ENCODE peak calls at places on chromosomes 6 and 20, in ten cellular contexts. Z is IMR-90, W is adrenal gland, V is endothelial cell of umbilical vein, H is vagina, C is right lobe of liver, T is NB4, R is GM12878, G is suprapubic skin, X is Peyer's patch. J is an unnamed sample.

GRCh38 chr6:152112503-152113261 is 305.2 kb downstream of the ESR1 start:
- DNase-seq in Z (no peak), W (peak), V (peak), H (no peak), C (peak), T (no peak), R (no peak), G (no peak), X (no peak), J (peak)

GRCh38 chr6:39786636-39787035 is 5.5 kb upstream of the DAAM2 start:
- DNase-seq in Z (no peak), W (no peak), V (no peak), H (no peak), C (no peak), T (no peak), R (no peak), G (no peak), X (no peak), J (no peak)

GRCh38 chr6:27472617-27473400 is at the start of gene ZNF184:
- DNase-seq in Z (peak), W (peak), V (peak), H (no peak), C (peak), T (peak), R (peak), G (peak), X (peak), J (peak)

GRCh38 chr6:148364056-148364844 is 21.6 kb downstream of the SASH1 start:
- DNase-seq in Z (peak), W (peak), V (peak), H (no peak), C (no peak), T (no peak), R (no peak), G (no peak), X (no peak), J (no peak)

GRCh38 chr6:7311171-7311570 is 1.8 kb downstream of the SSR1 start:
- DNase-seq in Z (no peak), W (no peak), V (no peak), H (no peak), C (no peak), T (no peak), R (no peak), G (no peak), X (no peak), J (no peak)

GRCh38 chr20:31813611-31814010 is 5.5 kb upstream of the MYLK2 start:
- DNase-seq in Z (no peak), W (no peak), V (no peak), H (no peak), C (no peak), T (no peak), R (no peak), G (no peak), X (no peak), J (no peak)

GRCh38 chr6:142329486-142330113 is 27.8 kb downstream of the ADGRG6 start:
- DNase-seq in Z (no peak), W (no peak), V (peak), H (no peak), C (no peak), T (no peak), R (no peak), G (no peak), X (no peak), J (no peak)

GRCh38 chr6:4698901-4699659 is 77.1 kb upstream of the CDYL start:
- DNase-seq in Z (no peak), W (no peak), V (no peak), H (no peak), C (no peak), T (no peak), R (no peak), G (no peak), X (no peak), J (no peak)

GRCh38 chr6:87697581-87698552 is 4.2 kb downstream of the AKIRIN2 start:
- DNase-seq in Z (peak), W (no peak), V (peak), H (no peak), C (no peak), T (no peak), R (no peak), G (no peak), X (no peak), J (no peak)

GRCh38 chr20:24949756-24950127 is 673 bp downstream of the CST7 start:
- DNase-seq in Z (no peak), W (no peak), V (no peak), H (no peak), C (no peak), T (peak), R (no peak), G (no peak), X (no peak), J (no peak)

GRCh38 chr20:38057351-38057972 is 23.9 kb downstream of the RPRD1B start:
- DNase-seq in Z (peak), W (peak), V (peak), H (no peak), C (peak), T (peak), R (no peak), G (peak), X (peak), J (peak)

GRCh38 chr6:156336096-156336495 is 441.1 kb upstream of the ARID1B start:
- DNase-seq in Z (no peak), W (no peak), V (no peak), H (no peak), C (no peak), T (no peak), R (no peak), G (no peak), X (no peak), J (no peak)

GRCh38 chr6:169779092-169779815 is 27.8 kb downstream of the ERMARD start:
- DNase-seq in Z (no peak), W (no peak), V (no peak), H (peak), C (no peak), T (no peak), R (no peak), G (peak), X (no peak), J (no peak)

GRCh38 chr6:156451088-156451487 is 326.1 kb upstream of the ARID1B start:
- DNase-seq in Z (no peak), W (no peak), V (no peak), H (no peak), C (no peak), T (no peak), R (no peak), G (no peak), X (no peak), J (no peak)

GRCh38 chr6:110116258-110116657 is 63.2 kb downstream of the WASF1 start:
- DNase-seq in Z (no peak), W (no peak), V (no peak), H (no peak), C (no peak), T (no peak), R (no peak), G (no peak), X (no peak), J (no peak)

GRCh38 chr6:11033825-11034224 is 10.3 kb downstream of the ELOVL2 start:
- DNase-seq in Z (peak), W (no peak), V (no peak), H (no peak), C (no peak), T (no peak), R (no peak), G (no peak), X (no peak), J (no peak)

GRCh38 chr20:51917886-51918545 is 115.7 kb upstream of the SALL4 start:
- DNase-seq in Z (no peak), W (no peak), V (no peak), H (no peak), C (no peak), T (no peak), R (no peak), G (no peak), X (no peak), J (no peak)

GRCh38 chr20:16064991-16065707 is 508.1 kb downstream of the KIF16B start:
- DNase-seq in Z (no peak), W (no peak), V (no peak), H (no peak), C (no peak), T (no peak), R (no peak), G (no peak), X (no peak), J (no peak)

GRCh38 chr6:146883640-146884531 is 285.1 kb downstream of the ADGB start:
- DNase-seq in Z (no peak), W (no peak), V (no peak), H (no peak), C (no peak), T (no peak), R (no peak), G (no peak), X (no peak), J (no peak)

GRCh38 chr6:134398453-134398852 is 80.5 kb upstream of the SGK1 start:
- DNase-seq in Z (no peak), W (peak), V (peak), H (no peak), C (no peak), T (peak), R (peak), G (no peak), X (peak), J (peak)

GRCh38 chr20:36862857-36863668 is 12.9 kb upstream of the TLDC2 start:
- DNase-seq in Z (no peak), W (no peak), V (peak), H (no peak), C (no peak), T (no peak), R (no peak), G (no peak), X (no peak), J (no peak)

GRCh38 chr20:36860811-36861624 is 14.9 kb upstream of the TLDC2 start:
- DNase-seq in Z (no peak), W (no peak), V (no peak), H (no peak), C (no peak), T (no peak), R (no peak), G (no peak), X (no peak), J (no peak)

GRCh38 chr20:36860339-36860738 is 15.6 kb upstream of the TLDC2 start:
- DNase-seq in Z (peak), W (no peak), V (no peak), H (no peak), C (no peak), T (no peak), R (no peak), G (no peak), X (no peak), J (no peak)

GRCh38 chr20:36861625-36861874 is 14.4 kb upstream of the TLDC2 start:
- DNase-seq in Z (no peak), W (peak), V (no peak), H (no peak), C (no peak), T (no peak), R (no peak), G (no peak), X (no peak), J (no peak)

GRCh38 chr20:36861875-36862801 is 13.8 kb upstream of the TLDC2 start:
- DNase-seq in Z (peak), W (peak), V (peak), H (no peak), C (peak), T (no peak), R (no peak), G (peak), X (peak), J (peak)
- TF ChIP-seq POLR2A in Z (peak), W (peak), V (peak), H (no peak), C (peak), T (no peak), R (no peak), G (peak), X (no peak), J (peak)

DNA sequence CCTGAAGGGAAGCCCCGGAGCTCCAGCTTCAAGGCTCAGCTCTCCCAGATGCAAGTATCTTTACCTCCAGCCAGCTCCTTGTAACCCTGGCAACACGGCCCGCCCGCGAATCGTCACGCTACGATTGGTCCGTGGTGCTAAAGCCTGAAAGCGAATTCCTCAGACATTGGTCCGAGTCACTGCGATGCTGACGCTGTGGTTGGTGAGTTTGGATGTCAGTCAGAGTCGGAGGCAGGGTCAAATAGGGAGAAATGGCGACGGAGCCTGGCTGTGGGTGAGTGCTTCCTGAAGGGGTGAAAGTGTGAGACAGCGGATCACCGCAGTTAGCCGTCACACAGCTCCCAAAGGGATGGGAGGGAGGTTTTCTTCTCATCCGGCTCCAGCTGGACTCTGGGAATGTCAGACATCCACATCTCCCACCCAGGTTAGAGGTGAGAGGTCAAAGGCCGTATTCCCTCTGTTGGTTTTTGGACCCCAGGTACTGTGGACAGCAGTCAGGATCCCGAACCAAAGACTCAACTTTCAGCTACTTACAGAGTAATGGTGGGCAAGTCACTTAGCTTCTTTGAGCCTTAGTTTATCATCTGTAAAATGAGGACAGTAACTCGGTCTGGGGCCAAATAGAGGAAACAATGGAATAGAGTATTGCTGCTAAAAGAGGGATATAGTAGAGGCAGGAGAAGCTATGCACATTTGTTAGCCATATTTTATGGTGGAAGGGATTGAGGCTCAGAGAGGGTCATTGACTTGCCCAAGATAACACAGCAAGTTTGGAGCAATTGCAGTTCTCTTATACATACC is at the start of gene ZSWIM1:
- DNase-seq in Z (peak), W (peak), V (peak), H (no peak), C (peak), T (peak), R (peak), G (peak), X (peak), J (peak)
- TF ChIP-seq POLR2A in Z (peak), W (no peak), V (peak), H (no peak), C (peak), T (peak), R (peak), G (peak), X (peak), J (peak)

DNA sequence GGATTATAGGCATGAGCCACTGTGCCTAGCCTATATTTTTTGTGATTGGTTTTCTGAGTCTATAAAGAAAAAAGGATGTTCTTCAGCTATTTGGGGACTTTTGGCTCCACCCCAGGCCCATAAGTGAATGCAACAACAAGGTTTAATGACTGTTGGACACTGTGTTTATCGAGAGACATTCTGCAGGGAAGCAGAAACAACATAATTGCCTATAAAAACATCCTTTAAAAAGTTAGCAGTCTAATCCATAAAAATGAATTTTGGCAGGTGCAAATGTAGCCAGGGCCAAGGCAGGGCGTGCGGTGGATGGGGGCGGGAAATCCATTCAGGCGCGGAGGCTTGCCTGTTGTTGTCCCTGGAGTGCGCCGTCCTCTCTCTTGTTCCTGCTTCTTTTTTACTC is 99.3 kb downstream of the PAX1 start:
- DNase-seq in Z (no peak), W (no peak), V (no peak), H (no peak), C (no peak), T (no peak), R (no peak), G (no peak), X (no peak), J (no peak)
- TF ChIP-seq POLR2A in Z (no peak), W (no peak), V (no peak), H (no peak), C (no peak), T (no peak), R (no peak), G (no peak), X (no peak), J (no peak)

DNA sequence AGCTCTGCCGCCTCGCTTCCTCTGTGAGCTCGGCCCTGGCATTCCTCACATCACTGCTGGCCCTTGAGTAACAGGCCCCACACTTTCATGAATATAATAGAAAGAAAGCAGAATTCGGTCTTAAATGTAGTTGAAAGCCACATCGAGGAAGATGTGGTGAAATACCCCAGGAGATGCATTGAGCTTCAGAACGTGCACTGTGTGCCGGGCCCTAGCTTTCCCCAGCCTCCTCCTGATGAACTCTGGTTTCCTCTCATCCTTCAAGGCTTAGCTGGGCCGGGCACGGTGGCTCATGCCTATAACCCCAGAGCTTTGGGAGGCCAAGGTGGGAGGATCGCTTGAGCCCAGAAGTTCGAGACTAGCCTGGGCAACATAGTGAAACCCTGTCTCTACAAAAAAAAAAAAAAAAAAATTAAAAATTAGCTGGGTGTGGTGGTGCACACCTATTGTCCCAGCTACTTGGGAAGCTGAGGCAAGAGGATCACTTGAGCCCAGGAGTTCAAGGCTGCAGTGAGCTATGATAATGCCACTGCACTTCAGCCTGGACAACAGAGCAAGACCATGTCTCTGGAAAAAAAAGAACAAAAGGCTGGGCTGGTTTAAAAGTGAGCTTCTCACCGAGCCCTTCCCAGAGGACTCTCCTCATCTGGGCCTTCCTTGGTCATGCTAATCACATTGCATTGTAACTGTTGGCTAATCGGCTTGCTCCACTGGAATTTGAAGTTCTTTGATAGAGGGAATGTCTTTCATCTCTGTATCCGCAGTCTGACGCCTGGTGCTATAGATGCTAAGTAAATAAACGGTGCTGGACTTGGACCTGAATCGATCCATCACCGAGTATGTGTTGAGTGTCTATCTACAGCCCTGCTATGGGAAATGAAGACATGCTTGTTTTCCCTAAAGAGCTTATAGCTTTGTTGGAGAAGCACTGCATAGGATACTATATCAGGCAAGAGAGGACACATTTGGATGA is 43.8 kb upstream of the FOXQ1 start:
- DNase-seq in Z (no peak), W (no peak), V (no peak), H (no peak), C (no peak), T (no peak), R (no peak), G (no peak), X (no peak), J (no peak)
- TF ChIP-seq POLR2A in Z (no peak), W (no peak), V (no peak), H (no peak), C (no peak), T (no peak), R (no peak), G (no peak), X (no peak), J (no peak)

DNA sequence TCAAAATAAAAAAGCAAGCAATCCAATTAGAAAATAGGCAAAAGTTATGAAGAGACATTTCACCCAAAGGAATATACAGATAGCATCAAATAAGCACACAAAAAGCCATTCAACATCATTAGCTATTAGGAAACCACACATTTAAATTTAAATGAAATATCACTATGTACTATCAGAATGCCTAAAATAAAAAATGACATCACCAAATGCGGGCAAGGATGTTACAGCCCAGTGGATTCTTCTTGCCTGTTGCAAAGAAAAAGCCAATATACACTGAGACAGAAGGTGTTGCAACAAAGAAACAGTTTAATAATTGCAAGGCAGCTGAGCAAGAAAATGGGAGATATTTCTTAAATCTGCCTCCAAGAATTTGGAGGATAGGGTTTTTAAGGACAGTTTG is 31.0 kb upstream of the MBOAT1 start:
- DNase-seq in Z (no peak), W (no peak), V (no peak), H (no peak), C (no peak), T (no peak), R (no peak), G (no peak), X (no peak), J (no peak)
- TF ChIP-seq POLR2A in Z (no peak), W (no peak), V (no peak), H (no peak), C (no peak), T (no peak), R (no peak), G (no peak), X (no peak), J (no peak)

GRCh38 chr6:108074359-108075144 is at the start of gene OSTM1:
- DNase-seq in Z (peak), W (peak), V (peak), H (no peak), C (peak), T (peak), R (peak), G (peak), X (peak), J (peak)
- TF ChIP-seq POLR2A in Z (peak), W (peak), V (peak), H (no peak), C (peak), T (peak), R (peak), G (peak), X (peak), J (peak)